ENCODE peak calls at places on chromosome 16, in four cellular contexts. One of them, this sample, is unnamed.

GRCh38 chr16:19691161-19691850 is 26.7 kb downstream of the KNOP1 start:
- DNase-seq in stomach: no peak
- DNase-seq in ovary: peak
- DNase-seq in neural progenitor cell: no peak
- DNase-seq in this sample: no peak

GRCh38 chr16:56345406-56346050 is 79.8 kb downstream of the AMFR start:
- DNase-seq in stomach: no peak
- DNase-seq in ovary: no peak
- DNase-seq in neural progenitor cell: no peak
- DNase-seq in this sample: no peak

GRCh38 chr16:22915003-22915402 is 101.0 kb downstream of the HS3ST2 start:
- DNase-seq in stomach: no peak
- DNase-seq in ovary: no peak
- DNase-seq in neural progenitor cell: no peak
- DNase-seq in this sample: no peak

GRCh38 chr16:5058476-5058875 is 7.3 kb downstream of the C16orf89 start:
- DNase-seq in stomach: no peak
- DNase-seq in ovary: no peak
- DNase-seq in neural progenitor cell: peak
- DNase-seq in this sample: no peak

GRCh38 chr16:4780235-4780634 is 7.9 kb downstream of the SEPTIN12 start:
- DNase-seq in stomach: no peak
- DNase-seq in ovary: no peak
- DNase-seq in neural progenitor cell: no peak
- DNase-seq in this sample: no peak

GRCh38 chr16:53816211-53816610 is 112.3 kb downstream of the FTO start:
- DNase-seq in stomach: no peak
- DNase-seq in ovary: no peak
- DNase-seq in neural progenitor cell: no peak
- DNase-seq in this sample: no peak

GRCh38 chr16:46629331-46629843 is 8.2 kb upstream of the SHCBP1 start:
- DNase-seq in stomach: no peak
- DNase-seq in ovary: no peak
- DNase-seq in neural progenitor cell: peak
- DNase-seq in this sample: no peak

GRCh38 chr16:72277749-72278148 is 105.8 kb upstream of the PMFBP1 start:
- DNase-seq in stomach: no peak
- DNase-seq in ovary: no peak
- DNase-seq in neural progenitor cell: no peak
- DNase-seq in this sample: no peak

GRCh38 chr16:25912321-25912720 is 220.6 kb downstream of the HS3ST4 start:
- DNase-seq in stomach: no peak
- DNase-seq in ovary: no peak
- DNase-seq in neural progenitor cell: no peak
- DNase-seq in this sample: no peak

GRCh38 chr16:46970089-46970488 is 3.4 kb downstream of the DNAJA2 start:
- DNase-seq in stomach: peak
- DNase-seq in ovary: peak
- DNase-seq in neural progenitor cell: no peak
- DNase-seq in this sample: no peak

GRCh38 chr16:66485361-66485760 is 58.3 kb downstream of the BEAN1 start:
- DNase-seq in stomach: no peak
- DNase-seq in ovary: peak
- DNase-seq in neural progenitor cell: no peak
- DNase-seq in this sample: no peak

GRCh38 chr16:66832661-66833305 is 2.0 kb upstream of the NAE1 start:
- DNase-seq in stomach: no peak
- DNase-seq in ovary: no peak
- DNase-seq in neural progenitor cell: no peak
- DNase-seq in this sample: no peak

GRCh38 chr16:35142147-35142808 is 1682.9 kb downstream of the TP53TG3F start:
- DNase-seq in stomach: no peak
- DNase-seq in ovary: no peak
- DNase-seq in neural progenitor cell: no peak
- DNase-seq in this sample: no peak

GRCh38 chr16:27511657-27512056 is 38.1 kb downstream of the GTF3C1 start:
- DNase-seq in stomach: no peak
- DNase-seq in ovary: no peak
- DNase-seq in neural progenitor cell: no peak
- DNase-seq in this sample: no peak
- TF ChIP-seq CTCF in stomach: no peak
- TF ChIP-seq CTCF in ovary: no peak
- TF ChIP-seq CTCF in neural progenitor cell: no peak
- TF ChIP-seq CTCF in this sample: no peak

DNA sequence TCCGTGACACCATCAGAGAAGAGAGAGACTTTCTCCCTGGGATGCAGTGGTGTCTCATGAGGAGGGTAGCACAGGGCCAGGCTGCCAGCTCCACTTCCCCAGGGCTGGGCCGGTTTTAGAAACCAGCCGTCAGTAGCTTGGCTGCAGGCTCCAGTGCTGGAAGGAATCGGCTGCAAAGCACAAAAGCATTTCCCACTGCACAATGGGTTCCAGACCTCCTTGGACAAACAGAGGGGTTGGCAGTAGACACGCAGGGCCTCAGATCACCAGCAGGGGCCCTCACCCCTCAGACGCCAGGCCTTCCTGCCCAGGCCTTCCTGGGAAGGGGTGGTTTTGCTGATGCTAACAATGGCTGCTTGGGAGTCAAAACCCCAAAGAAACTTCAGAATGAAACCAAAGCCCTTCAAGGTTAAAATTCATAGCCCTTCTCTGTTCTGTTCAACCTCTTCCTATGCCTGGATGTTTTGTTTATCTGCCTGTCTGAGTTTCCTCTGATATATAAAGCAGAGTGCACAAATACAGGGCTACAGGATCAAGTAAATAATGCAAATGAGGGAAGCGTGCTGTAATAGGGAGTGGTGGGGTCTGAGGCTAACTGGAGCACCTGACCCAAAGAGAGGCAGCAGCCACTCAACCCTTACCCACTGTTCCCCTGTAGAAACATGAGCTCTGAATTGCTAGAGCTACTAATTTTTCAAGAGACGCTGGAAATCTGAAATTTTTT is 26.2 kb downstream of the TEKT5 start:
- DNase-seq in stomach: peak
- DNase-seq in ovary: no peak
- DNase-seq in neural progenitor cell: peak
- DNase-seq in this sample: no peak
- TF ChIP-seq CTCF in stomach: no peak
- TF ChIP-seq CTCF in ovary: no peak
- TF ChIP-seq CTCF in neural progenitor cell: peak
- TF ChIP-seq CTCF in this sample: no peak

GRCh38 chr16:81638286-81638945 is 140.7 kb upstream of the PLCG2 start:
- DNase-seq in stomach: no peak
- DNase-seq in ovary: no peak
- DNase-seq in neural progenitor cell: no peak
- DNase-seq in this sample: no peak
- TF ChIP-seq CTCF in stomach: no peak
- TF ChIP-seq CTCF in ovary: no peak
- TF ChIP-seq CTCF in neural progenitor cell: no peak
- TF ChIP-seq CTCF in this sample: no peak

GRCh38 chr16:85383836-85384825 is 229.0 kb upstream of the GSE1 start:
- DNase-seq in stomach: no peak
- DNase-seq in ovary: peak
- DNase-seq in neural progenitor cell: no peak
- DNase-seq in this sample: no peak

GRCh38 chr16:85387171-85387507 is 226.0 kb upstream of the GSE1 start:
- DNase-seq in stomach: no peak
- DNase-seq in ovary: peak
- DNase-seq in neural progenitor cell: no peak
- DNase-seq in this sample: no peak

GRCh38 chr16:85386467-85387170 is 226.5 kb upstream of the GSE1 start:
- DNase-seq in stomach: no peak
- DNase-seq in ovary: peak
- DNase-seq in neural progenitor cell: no peak
- DNase-seq in this sample: no peak

GRCh38 chr16:85384831-85385462 is 228.2 kb upstream of the GSE1 start:
- DNase-seq in stomach: peak
- DNase-seq in ovary: peak
- DNase-seq in neural progenitor cell: no peak
- DNase-seq in this sample: no peak

DNA sequence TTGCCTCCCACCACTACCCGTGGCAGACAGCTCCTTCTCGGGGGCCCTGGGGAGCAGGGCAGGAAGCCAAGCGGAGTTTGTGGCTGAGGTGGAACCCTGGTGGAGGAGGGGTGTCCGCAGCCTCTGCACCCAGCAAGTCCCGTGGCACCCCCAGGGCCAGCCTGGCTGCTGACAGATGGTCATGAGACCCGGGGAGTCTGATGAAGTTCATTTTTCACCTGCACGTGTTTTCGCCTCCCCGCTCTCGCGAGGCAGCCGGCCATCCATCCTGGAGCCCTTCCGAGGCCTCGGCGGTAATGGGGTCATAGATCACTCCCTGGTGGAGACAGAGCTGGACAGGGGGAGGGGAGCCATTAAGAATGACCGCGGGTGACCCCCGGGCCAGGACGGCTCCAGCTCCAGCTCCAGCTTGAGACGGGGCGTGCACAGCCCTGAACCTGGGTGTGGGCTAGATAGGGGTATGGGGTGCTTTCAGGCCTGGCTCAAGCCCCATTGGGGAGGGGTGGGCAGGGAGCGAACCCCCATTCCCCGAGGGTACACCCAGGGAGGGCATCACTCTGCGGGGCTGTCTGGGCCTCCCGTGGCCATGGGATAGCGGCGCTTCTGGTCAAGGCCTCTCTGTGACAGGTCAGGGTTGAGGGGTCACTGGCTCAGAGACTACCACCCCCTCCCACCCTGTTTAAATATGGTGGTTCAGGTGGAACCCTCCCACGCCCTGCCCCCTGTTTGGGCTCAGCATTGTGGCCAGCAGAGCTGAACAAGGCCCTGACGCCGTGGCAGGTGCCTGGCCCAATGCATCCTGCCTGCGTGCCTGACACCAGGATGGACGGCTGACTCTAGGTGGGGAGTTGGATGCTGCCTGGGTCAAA is 227.4 kb upstream of the GSE1 start:
- DNase-seq in stomach: no peak
- DNase-seq in ovary: peak
- DNase-seq in neural progenitor cell: no peak
- DNase-seq in this sample: peak
- TF ChIP-seq CTCF in stomach: no peak
- TF ChIP-seq CTCF in ovary: no peak
- TF ChIP-seq CTCF in neural progenitor cell: no peak
- TF ChIP-seq CTCF in this sample: no peak

GRCh38 chr16:87496101-87496801 is 3.4 kb upstream of the ZCCHC14 start:
- DNase-seq in stomach: no peak
- DNase-seq in ovary: no peak
- DNase-seq in neural progenitor cell: no peak
- DNase-seq in this sample: no peak
- TF ChIP-seq CTCF in stomach: no peak
- TF ChIP-seq CTCF in ovary: no peak
- TF ChIP-seq CTCF in neural progenitor cell: no peak
- TF ChIP-seq CTCF in this sample: no peak

GRCh38 chr16:89999831-90000574 is 19.3 kb downstream of the DBNDD1 start:
- DNase-seq in stomach: no peak
- DNase-seq in ovary: no peak
- DNase-seq in neural progenitor cell: no peak
- DNase-seq in this sample: no peak
- TF ChIP-seq CTCF in stomach: no peak
- TF ChIP-seq CTCF in ovary: no peak
- TF ChIP-seq CTCF in neural progenitor cell: peak
- TF ChIP-seq CTCF in this sample: no peak

GRCh38 chr16:69440236-69440635 is 15.8 kb downstream of the CYB5B start:
- DNase-seq in stomach: no peak
- DNase-seq in ovary: no peak
- DNase-seq in neural progenitor cell: no peak
- DNase-seq in this sample: no peak
- TF ChIP-seq CTCF in stomach: no peak
- TF ChIP-seq CTCF in ovary: no peak
- TF ChIP-seq CTCF in neural progenitor cell: no peak
- TF ChIP-seq CTCF in this sample: no peak

DNA sequence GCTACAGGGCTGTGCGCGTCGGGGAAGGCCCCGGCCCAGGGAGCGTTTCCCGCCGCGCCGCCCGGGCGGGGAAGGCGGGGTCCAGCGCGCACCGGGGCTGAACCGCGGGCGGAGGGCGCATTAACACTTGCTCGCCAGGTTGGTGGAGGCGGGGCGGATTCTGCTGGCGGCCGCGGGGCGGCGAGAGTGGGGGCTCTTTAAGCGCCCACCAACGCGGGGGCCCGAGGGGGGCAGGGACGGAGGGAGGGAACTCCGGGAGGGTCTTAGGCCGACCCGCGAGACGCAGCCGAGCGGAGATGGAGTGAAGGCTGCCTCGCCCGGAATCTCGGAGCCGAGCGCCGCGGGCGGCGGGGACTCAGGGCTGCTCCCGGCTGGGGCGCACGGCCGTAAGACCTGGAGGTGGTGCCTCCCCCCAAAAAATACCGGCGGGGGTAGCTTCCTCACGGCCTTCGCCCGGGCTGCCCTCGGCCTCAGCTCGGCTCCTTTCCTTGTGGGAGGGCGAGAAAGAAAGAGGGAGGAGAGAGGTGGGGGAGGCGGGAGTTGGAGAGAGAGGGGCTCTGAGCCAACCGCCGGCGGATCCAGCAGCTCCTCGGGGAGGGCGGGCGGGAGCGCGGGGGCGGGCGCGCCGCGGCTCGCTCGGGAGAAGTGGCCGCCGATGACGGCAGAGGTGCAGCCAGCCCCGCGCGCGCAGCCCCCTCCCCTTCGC is 415 bp upstream of the FOXF1 start:
- DNase-seq in stomach: peak
- DNase-seq in ovary: peak
- DNase-seq in neural progenitor cell: peak
- DNase-seq in this sample: peak
- TF ChIP-seq CTCF in stomach: no peak
- TF ChIP-seq CTCF in ovary: no peak
- TF ChIP-seq CTCF in neural progenitor cell: no peak
- TF ChIP-seq CTCF in this sample: no peak

GRCh38 chr16:75929056-75929455 is 202.8 kb upstream of the CPHXL start:
- DNase-seq in stomach: no peak
- DNase-seq in ovary: no peak
- DNase-seq in neural progenitor cell: no peak
- DNase-seq in this sample: no peak
- TF ChIP-seq CTCF in stomach: no peak
- TF ChIP-seq CTCF in ovary: no peak
- TF ChIP-seq CTCF in neural progenitor cell: no peak
- TF ChIP-seq CTCF in this sample: no peak

This sample was measured in uterus.